ENCODE peak calls at places on chromosomes 11 and 22, in eight cellular contexts. I, W, T, B, C, N, M and L are unnamed samples.

GRCh38 chr11:393219-394033 is 583 bp upstream of the PKP3 start:
- DNase-seq in M (peak; percentile 80), W (no peak), C (peak; percentile 57), T (no peak), B (no peak), N (peak; percentile 96), I (no peak), L (no peak)

GRCh38 chr22:47154621-47155081 is 392.2 kb downstream of the TBC1D22A start:
- DNase-seq in T (peak; percentile 65), I (peak; percentile 64), C (peak; percentile 73), W (no peak), N (peak; percentile 80), B (no peak), M (peak; percentile 57), L (no peak)

GRCh38 chr11:57499413-57499982 is 16.0 kb downstream of the SLC43A1 start:
- DNase-seq in N (peak; percentile 97), T (peak; percentile 98), C (peak; percentile 93), B (peak; percentile 90), W (peak; percentile 98), I (peak; percentile 82), M (peak; percentile 94), L (peak; percentile 69)

GRCh38 chr11:8792636-8793035 is 110.0 kb downstream of the RPL27A start:
- DNase-seq in T (no peak), W (no peak), B (no peak), C (no peak), M (no peak), N (no peak), I (no peak), L (no peak)

GRCh38 chr11:3953327-3953726 is 97.9 kb downstream of the STIM1 start:
- DNase-seq in W (no peak), C (no peak), T (no peak), I (no peak), N (no peak), M (no peak), B (no peak), L (no peak)

GRCh38 chr11:117381988-117382387 is 54.3 kb downstream of the CEP164 start:
- DNase-seq in I (no peak), W (no peak), C (no peak), T (no peak), N (no peak), B (no peak), M (no peak), L (no peak)

GRCh38 chr11:12073436-12073835 is 37.0 kb upstream of the MICAL2 start:
- DNase-seq in B (no peak), T (no peak), C (no peak), N (no peak), W (no peak), I (no peak), M (no peak), L (no peak)

GRCh38 chr11:86955111-86955673 is at the start of gene FZD4:
- DNase-seq in T (peak; percentile 94), M (peak; percentile 90), I (peak; percentile 48), W (peak; percentile 90), B (peak; percentile 94), N (peak; percentile 97), C (peak; percentile 88), L (no peak)

GRCh38 chr11:122046846-122047245 is 69.2 kb downstream of the BLID start:
- DNase-seq in M (no peak), T (no peak), N (no peak), B (no peak), C (peak; percentile 69), I (no peak), W (no peak), L (no peak)

GRCh38 chr22:37599161-37599560 is 9.5 kb upstream of the GGA1 start:
- DNase-seq in W (no peak), N (no peak), B (no peak), T (no peak), I (no peak), C (no peak), M (peak; percentile 62), L (no peak)

GRCh38 chr11:6705905-6706535 is 22.9 kb upstream of the MRPL17 start:
- DNase-seq in M (peak; percentile 22), T (no peak), B (peak; percentile 60), N (peak; percentile 82), I (no peak), C (peak; percentile 53), W (peak; percentile 39), L (no peak)

GRCh38 chr11:65478411-65479183 is 20.2 kb upstream of the MALAT1 start:
- DNase-seq in W (no peak), N (peak; percentile 67), T (peak; percentile 70), I (no peak), C (peak; percentile 61), M (no peak), B (no peak), L (no peak)

GRCh38 chr22:50169774-50170341 is 673 bp upstream of the PANX2 start:
- DNase-seq in W (no peak), M (no peak), B (no peak), C (no peak), I (no peak), T (no peak), N (peak; percentile 29), L (no peak)

GRCh38 chr11:40958707-40959106 is 500.7 kb downstream of the LRRC4C start:
- DNase-seq in T (no peak), B (no peak), C (no peak), N (no peak), W (no peak), I (no peak), M (no peak), L (no peak)

GRCh38 chr22:47064016-47064415 is 301.6 kb downstream of the TBC1D22A start:
- DNase-seq in T (peak; percentile 1), M (no peak), I (no peak), N (no peak), C (no peak), B (no peak), W (peak; percentile 31), L (no peak)

DNA sequence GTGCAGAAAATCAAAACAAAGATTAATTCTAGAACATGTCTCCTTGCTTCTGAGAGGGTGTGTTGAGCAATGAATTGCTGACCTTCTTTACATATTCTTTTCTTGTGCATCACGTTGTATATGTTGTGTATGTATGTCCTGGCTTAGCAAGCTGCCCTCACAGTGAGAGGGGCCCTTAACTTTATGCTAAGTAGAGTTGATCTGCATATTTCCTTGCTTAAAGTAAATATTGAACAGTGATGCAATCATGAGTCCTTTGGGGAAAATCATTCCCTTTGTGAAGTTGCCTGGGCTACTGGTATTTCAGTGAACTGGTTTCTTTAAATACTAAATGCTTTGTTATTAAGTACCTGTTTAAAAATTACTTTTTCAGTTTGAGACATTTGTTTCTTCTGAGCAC is 438.2 kb downstream of the LUZP2 start:
- DNase-seq in C (peak; percentile 5), N (no peak), M (no peak), T (no peak), B (no peak), W (no peak), I (no peak), L (no peak)
- TF ChIP-seq CTCF in C (no peak), N (no peak), M (no peak), T (no peak), B (no peak), W (no peak), I (no peak), L (no peak)

DNA sequence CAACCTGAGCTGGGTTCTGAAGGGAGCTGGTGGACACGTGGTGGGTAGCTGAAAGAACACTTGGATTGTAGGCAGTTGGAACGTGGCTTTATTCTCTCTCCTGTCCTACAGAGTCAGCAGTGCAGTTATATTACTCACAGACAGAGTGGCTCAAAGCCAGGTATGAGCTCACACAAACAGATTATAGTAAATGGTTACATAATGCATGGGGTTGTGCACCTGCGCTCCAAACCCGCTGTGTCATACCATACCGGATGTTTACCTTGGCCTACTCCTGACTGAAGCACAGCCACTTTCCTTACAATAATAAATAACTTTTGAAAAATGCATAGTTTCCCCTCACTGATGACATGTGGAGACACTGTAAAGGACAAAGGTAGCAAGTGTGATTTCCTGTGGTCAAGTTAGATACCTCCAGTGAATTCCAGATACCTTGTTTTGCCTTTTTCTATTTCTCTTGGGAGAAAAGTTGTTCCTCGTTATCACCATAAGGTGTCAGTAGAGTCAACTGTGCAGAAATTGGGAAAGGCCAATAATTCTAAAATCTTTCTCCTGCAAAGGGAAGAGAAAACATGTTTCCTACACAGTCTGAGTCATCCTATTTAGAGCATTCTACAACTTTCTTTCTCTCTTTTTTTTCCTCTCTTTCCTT is 13.5 kb downstream of the MS4A6A start:
- DNase-seq in W (peak; percentile 9), B (no peak), T (no peak), M (no peak), C (peak; percentile 0), I (no peak), N (no peak), L (no peak)
- TF ChIP-seq CTCF in W (no peak), B (peak; percentile 35), T (peak; percentile 50), M (no peak), C (peak; percentile 1), I (no peak), N (peak; percentile 13), L (peak; percentile 45)

DNA sequence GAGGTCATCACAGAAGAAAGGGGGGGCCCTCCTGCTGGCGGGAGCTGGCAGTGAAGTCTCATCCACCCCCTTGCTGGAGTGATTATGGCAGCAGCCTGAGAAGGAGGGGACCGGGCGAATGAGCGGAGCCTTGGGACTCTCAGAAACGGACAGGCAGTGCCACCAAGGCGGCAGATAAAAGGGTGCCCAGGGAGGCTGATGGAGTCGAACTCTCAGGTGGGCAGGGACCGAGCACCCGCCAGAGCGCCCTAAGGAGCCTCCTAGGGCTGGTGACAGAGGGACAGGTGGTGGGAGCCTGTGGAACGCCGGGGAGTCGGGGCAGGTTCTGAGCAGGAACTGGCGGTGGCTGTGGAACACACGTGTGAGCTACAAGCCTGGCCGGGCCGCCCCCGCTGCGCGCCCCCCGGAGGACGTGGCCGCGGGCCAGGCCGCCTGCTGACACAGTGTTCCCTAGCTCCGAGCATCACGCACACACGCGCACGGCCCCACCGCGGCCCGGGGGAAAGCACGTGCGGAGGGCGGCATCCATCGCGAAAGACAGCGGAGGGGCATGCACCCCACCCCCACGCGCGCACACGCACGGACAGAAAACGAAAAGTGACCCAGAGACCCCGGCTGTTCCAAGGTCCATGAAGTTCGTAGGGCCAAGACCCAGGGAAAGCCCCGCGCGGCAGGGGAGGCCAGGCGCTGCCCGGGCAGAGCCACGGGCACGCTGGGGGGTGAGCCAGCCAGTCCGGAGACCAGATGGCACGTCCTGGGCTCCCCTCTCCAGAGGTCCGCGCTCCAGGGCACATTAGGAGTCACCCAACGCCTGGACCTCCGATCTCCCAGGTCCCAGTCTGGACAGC is 1.0 kb downstream of the VWCE start:
- DNase-seq in C (peak; percentile 33), B (peak; percentile 64), M (no peak), N (peak; percentile 85), T (peak; percentile 58), I (no peak), W (peak; percentile 60), L (no peak)
- TF ChIP-seq CTCF in C (no peak), B (no peak), M (no peak), N (no peak), T (no peak), I (no peak), W (peak; percentile 23), L (peak; percentile 7)

DNA sequence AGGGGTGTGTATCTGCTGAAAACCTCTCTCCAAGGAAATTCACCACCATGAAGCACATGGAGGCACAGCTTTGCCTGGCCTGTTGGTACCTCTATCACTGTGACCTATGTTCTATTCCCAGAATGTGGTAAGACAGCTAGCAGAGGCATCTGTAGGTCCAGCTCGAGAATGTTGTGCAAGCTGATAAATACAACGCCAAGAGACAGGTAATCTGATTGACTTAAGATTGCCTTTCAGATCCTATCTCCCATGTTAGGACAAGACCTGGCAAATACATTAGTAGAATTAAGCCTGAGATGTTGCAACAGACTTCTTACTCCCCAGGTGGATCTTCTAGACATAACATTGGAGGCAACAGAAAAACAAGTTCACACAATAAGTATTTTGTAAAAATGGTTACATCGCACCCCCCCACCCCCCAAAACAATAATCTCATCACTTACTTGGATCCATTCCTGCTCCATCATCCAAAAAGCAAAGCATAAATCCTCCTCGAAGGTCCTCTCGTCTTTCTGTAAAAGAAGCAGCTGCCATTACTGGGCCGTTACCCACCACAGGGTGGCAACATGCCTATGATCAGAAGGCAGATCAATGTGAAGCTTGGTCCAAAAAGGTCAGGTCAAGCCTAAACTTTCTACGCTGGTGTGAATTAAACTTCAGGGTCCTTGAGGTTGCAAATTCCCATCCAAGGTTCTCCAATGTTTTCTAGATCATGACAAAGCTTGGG is 18.5 kb downstream of the MORC2 start:
- DNase-seq in T (no peak), B (no peak), N (peak; percentile 8), M (no peak), W (no peak), C (no peak), I (no peak), L (no peak)
- TF ChIP-seq CTCF in T (no peak), B (no peak), N (no peak), M (no peak), W (no peak), C (no peak), I (peak; percentile 12), L (peak; percentile 26)